ENCODE peak calls at places on chromosomes 7 and 10, in four cellular contexts. One of them, this sample, is unnamed.

GRCh38 chr10:99234067-99234738 is 1.4 kb downstream of the HPSE2 start:
- DNase-seq in body of pancreas: peak; percentile 11
- DNase-seq in SJSA1: no peak
- DNase-seq in right lobe of liver: peak; percentile 75
- DNase-seq in this sample: no peak

GRCh38 chr10:110077436-110078120 is 69.8 kb downstream of the ADD3 start:
- DNase-seq in body of pancreas: no peak
- DNase-seq in SJSA1: no peak
- DNase-seq in right lobe of liver: no peak
- DNase-seq in this sample: no peak

GRCh38 chr10:62653254-62653653 is 151.3 kb upstream of the ADO start:
- DNase-seq in body of pancreas: no peak
- DNase-seq in SJSA1: no peak
- DNase-seq in right lobe of liver: no peak
- DNase-seq in this sample: no peak

GRCh38 chr7:32879460-32879859 is 12.1 kb downstream of the KBTBD2 start:
- DNase-seq in body of pancreas: no peak
- DNase-seq in SJSA1: no peak
- DNase-seq in right lobe of liver: no peak
- DNase-seq in this sample: no peak

GRCh38 chr10:115580239-115580638 is 487.1 kb downstream of the ATRNL1 start:
- DNase-seq in body of pancreas: no peak
- DNase-seq in SJSA1: no peak
- DNase-seq in right lobe of liver: no peak
- DNase-seq in this sample: no peak

GRCh38 chr10:74799840-74800239 is 26.6 kb upstream of the KAT6B start:
- DNase-seq in body of pancreas: no peak
- DNase-seq in SJSA1: peak; percentile 59
- DNase-seq in right lobe of liver: no peak
- DNase-seq in this sample: no peak

GRCh38 chr10:273088-273487 is 137.8 kb downstream of the ZMYND11 start:
- DNase-seq in body of pancreas: no peak
- DNase-seq in SJSA1: no peak
- DNase-seq in right lobe of liver: no peak
- DNase-seq in this sample: no peak

GRCh38 chr7:21253740-21254687 is 173.9 kb upstream of the SP4 start:
- DNase-seq in body of pancreas: peak; percentile 62
- DNase-seq in SJSA1: peak; percentile 46
- DNase-seq in right lobe of liver: peak; percentile 25
- DNase-seq in this sample: peak; percentile 88

GRCh38 chr10:51386248-51386885 is 312.1 kb downstream of the PRKG1 start:
- DNase-seq in body of pancreas: no peak
- DNase-seq in SJSA1: no peak
- DNase-seq in right lobe of liver: no peak
- DNase-seq in this sample: no peak

GRCh38 chr10:132543916-132544743 is 6.5 kb downstream of the INPP5A start:
- DNase-seq in body of pancreas: peak; percentile 8
- DNase-seq in SJSA1: no peak
- DNase-seq in right lobe of liver: no peak
- DNase-seq in this sample: no peak

GRCh38 chr7:96415293-96415940 is 93.5 kb upstream of the SLC25A13 start:
- DNase-seq in body of pancreas: no peak
- DNase-seq in SJSA1: no peak
- DNase-seq in right lobe of liver: peak; percentile 83
- DNase-seq in this sample: peak; percentile 33

GRCh38 chr7:92735707-92736106 is 100.7 kb downstream of the CDK6 start:
- DNase-seq in body of pancreas: no peak
- DNase-seq in SJSA1: no peak
- DNase-seq in right lobe of liver: no peak
- DNase-seq in this sample: no peak

GRCh38 chr7:84144935-84145334 is 49.7 kb downstream of the SEMA3A start:
- DNase-seq in body of pancreas: no peak
- DNase-seq in SJSA1: no peak
- DNase-seq in right lobe of liver: no peak
- DNase-seq in this sample: no peak

GRCh38 chr7:112205348-112206237 is 606 bp downstream of the DOCK4 start:
- DNase-seq in body of pancreas: peak; percentile 57
- DNase-seq in SJSA1: no peak
- DNase-seq in right lobe of liver: peak; percentile 71
- DNase-seq in this sample: peak; percentile 67

GRCh38 chr10:63738410-63738809 is 217.2 kb downstream of the REEP3 start:
- DNase-seq in body of pancreas: no peak
- DNase-seq in SJSA1: no peak
- DNase-seq in right lobe of liver: peak; percentile 62
- DNase-seq in this sample: peak; percentile 26

GRCh38 chr10:80684217-80684616 is 146.5 kb downstream of the SH2D4B start:
- DNase-seq in body of pancreas: no peak
- DNase-seq in SJSA1: no peak
- DNase-seq in right lobe of liver: no peak
- DNase-seq in this sample: peak; percentile 56

GRCh38 chr10:48555310-48556042 is 49.4 kb downstream of the ARHGAP22 start:
- DNase-seq in body of pancreas: no peak
- DNase-seq in SJSA1: no peak
- DNase-seq in right lobe of liver: no peak
- DNase-seq in this sample: no peak

GRCh38 chr7:3439333-3440030 is 138.4 kb downstream of the SDK1 start:
- DNase-seq in body of pancreas: no peak
- DNase-seq in SJSA1: peak; percentile 59
- DNase-seq in right lobe of liver: no peak
- DNase-seq in this sample: peak; percentile 52

GRCh38 chr7:129739427-129739826 is 127.9 kb downstream of the NRF1 start:
- DNase-seq in body of pancreas: peak; percentile 40
- DNase-seq in SJSA1: no peak
- DNase-seq in right lobe of liver: no peak
- DNase-seq in this sample: no peak

GRCh38 chr10:130169136-130169888 is 33.1 kb downstream of the GLRX3 start:
- DNase-seq in body of pancreas: no peak
- DNase-seq in SJSA1: no peak
- DNase-seq in right lobe of liver: no peak
- DNase-seq in this sample: no peak

GRCh38 chr7:111958889-111959288 is 247.3 kb downstream of the DOCK4 start:
- DNase-seq in body of pancreas: no peak
- DNase-seq in SJSA1: no peak
- DNase-seq in right lobe of liver: no peak
- DNase-seq in this sample: peak; percentile 70

GRCh38 chr7:38775503-38775902 is 133.5 kb downstream of the VPS41 start:
- DNase-seq in body of pancreas: no peak
- DNase-seq in SJSA1: no peak
- DNase-seq in right lobe of liver: no peak
- DNase-seq in this sample: no peak

GRCh38 chr7:142018154-142018553 is 22.5 kb downstream of the MGAM start:
- DNase-seq in body of pancreas: no peak
- DNase-seq in SJSA1: no peak
- DNase-seq in right lobe of liver: no peak
- DNase-seq in this sample: no peak

GRCh38 chr10:43235070-43235900 is 31.6 kb downstream of the RASGEF1A start:
- DNase-seq in body of pancreas: peak; percentile 8
- DNase-seq in SJSA1: peak; percentile 29
- DNase-seq in right lobe of liver: peak; percentile 10
- DNase-seq in this sample: no peak

GRCh38 chr10:103192089-103192450 is 1.0 kb downstream of the NT5C2 start:
- DNase-seq in body of pancreas: no peak
- DNase-seq in SJSA1: no peak
- DNase-seq in right lobe of liver: no peak
- DNase-seq in this sample: peak; percentile 25

GRCh38 chr7:55969391-55969790 is 5.0 kb downstream of the NIPSNAP2 start:
- DNase-seq in body of pancreas: no peak
- DNase-seq in SJSA1: no peak
- DNase-seq in right lobe of liver: no peak
- DNase-seq in this sample: no peak

GRCh38 chr7:73741600-73741999 is 3.0 kb upstream of the ABHD11 start:
- DNase-seq in body of pancreas: no peak
- DNase-seq in SJSA1: no peak
- DNase-seq in right lobe of liver: no peak
- DNase-seq in this sample: peak; percentile 50

GRCh38 chr7:159030490-159031134 is 114.1 kb downstream of the VIPR2 start:
- DNase-seq in body of pancreas: peak; percentile 64
- DNase-seq in SJSA1: peak; percentile 45
- DNase-seq in right lobe of liver: peak; percentile 52
- DNase-seq in this sample: no peak

GRCh38 chr10:1100143-1100542 is 44.0 kb downstream of the WDR37 start:
- DNase-seq in body of pancreas: no peak
- DNase-seq in SJSA1: no peak
- DNase-seq in right lobe of liver: no peak
- DNase-seq in this sample: no peak

GRCh38 chr10:123390874-123391273 is 236.7 kb downstream of the BUB3 start:
- DNase-seq in body of pancreas: no peak
- DNase-seq in SJSA1: no peak
- DNase-seq in right lobe of liver: no peak
- DNase-seq in this sample: no peak

GRCh38 chr7:75725306-75725705 is 13.4 kb downstream of the HIP1 start:
- DNase-seq in body of pancreas: no peak
- DNase-seq in SJSA1: no peak
- DNase-seq in right lobe of liver: no peak
- DNase-seq in this sample: no peak

GRCh38 chr10:27100800-27101347 is 580 bp upstream of the ANKRD26 start:
- DNase-seq in body of pancreas: peak; percentile 12
- DNase-seq in SJSA1: no peak
- DNase-seq in right lobe of liver: no peak
- DNase-seq in this sample: no peak

GRCh38 chr7:134589491-134589941 is 40.6 kb downstream of the AKR1B15 start:
- DNase-seq in body of pancreas: no peak
- DNase-seq in SJSA1: no peak
- DNase-seq in right lobe of liver: peak; percentile 29
- DNase-seq in this sample: no peak

GRCh38 chr7:79709574-79710409 is 256.3 kb upstream of the MAGI2 start:
- DNase-seq in body of pancreas: no peak
- DNase-seq in SJSA1: no peak
- DNase-seq in right lobe of liver: no peak
- DNase-seq in this sample: no peak

GRCh38 chr10:49700211-49700610 is 20.8 kb downstream of the C10orf53 start:
- DNase-seq in body of pancreas: no peak
- DNase-seq in SJSA1: no peak
- DNase-seq in right lobe of liver: no peak
- DNase-seq in this sample: no peak

GRCh38 chr7:11760372-11760771 is 71.6 kb downstream of the THSD7A start:
- DNase-seq in body of pancreas: no peak
- DNase-seq in SJSA1: no peak
- DNase-seq in right lobe of liver: no peak
- DNase-seq in this sample: peak; percentile 74

GRCh38 chr7:127525866-127526456 is 59.4 kb downstream of the GCC1 start:
- DNase-seq in body of pancreas: no peak
- DNase-seq in SJSA1: no peak
- DNase-seq in right lobe of liver: no peak
- DNase-seq in this sample: no peak

GRCh38 chr7:158740657-158741293 is 36.2 kb upstream of the NCAPG2 start:
- DNase-seq in body of pancreas: no peak
- DNase-seq in SJSA1: peak; percentile 64
- DNase-seq in right lobe of liver: peak; percentile 39
- DNase-seq in this sample: no peak

GRCh38 chr7:101121996-101122932 is 4.6 kb upstream of the SERPINE1 start:
- DNase-seq in body of pancreas: peak; percentile 55
- DNase-seq in SJSA1: peak; percentile 98
- DNase-seq in right lobe of liver: peak; percentile 59
- DNase-seq in this sample: peak; percentile 86

DNA sequence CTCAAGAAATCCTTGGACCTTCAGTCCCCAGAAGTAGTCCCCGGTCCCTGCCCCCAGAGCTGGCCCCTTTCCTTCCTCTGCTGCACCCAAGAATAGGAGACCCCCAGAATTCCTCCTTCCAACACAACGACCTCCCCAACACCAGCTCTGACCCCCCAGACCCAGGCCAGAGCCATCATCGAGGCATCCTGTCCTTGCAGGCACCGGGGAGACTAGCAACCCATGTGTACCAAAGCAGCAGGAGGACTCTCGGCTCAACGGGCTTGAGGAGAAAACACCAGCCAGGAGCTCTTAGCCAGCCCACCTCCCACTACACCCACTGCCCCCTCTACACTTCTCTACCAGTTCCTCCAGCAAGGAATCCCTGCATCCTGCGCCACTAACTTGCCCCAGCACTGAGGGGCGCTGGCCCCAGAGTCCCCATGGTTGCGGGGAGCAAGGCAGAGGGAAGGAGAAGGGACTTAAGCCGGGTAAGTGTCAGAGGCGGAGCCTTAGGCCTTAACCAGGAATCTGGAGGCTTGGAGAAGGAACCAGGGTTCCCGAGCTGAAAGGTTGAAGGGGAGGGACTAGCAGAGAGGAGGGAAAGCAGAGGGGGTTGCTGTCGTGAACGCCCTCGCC is 3.9 kb downstream of the GRID1 start:
- DNase-seq in body of pancreas: peak; percentile 3
- DNase-seq in SJSA1: no peak
- DNase-seq in right lobe of liver: no peak
- DNase-seq in this sample: no peak
- H3K4me3 ChIP-seq in body of pancreas: no peak overlapping the region
- H3K4me3 ChIP-seq in SJSA1: no peak overlapping the region
- H3K4me3 ChIP-seq in right lobe of liver: no peak overlapping the region
- H3K4me3 ChIP-seq in this sample: no peak overlapping the region

GRCh38 chr10:126892150-126892872 is 12.9 kb upstream of the DOCK1 start:
- DNase-seq in body of pancreas: no peak
- DNase-seq in SJSA1: no peak
- DNase-seq in right lobe of liver: no peak
- DNase-seq in this sample: no peak
- H3K4me3 ChIP-seq in body of pancreas: no peak overlapping the region
- H3K4me3 ChIP-seq in SJSA1: no peak overlapping the region
- H3K4me3 ChIP-seq in right lobe of liver: no peak overlapping the region
- H3K4me3 ChIP-seq in this sample: no peak overlapping the region

GRCh38 chr7:130843703-130844102 is 109.7 kb upstream of the KLF14 start:
- DNase-seq in body of pancreas: no peak
- DNase-seq in SJSA1: no peak
- DNase-seq in right lobe of liver: no peak
- DNase-seq in this sample: no peak
- H3K4me3 ChIP-seq in body of pancreas: no peak overlapping the region
- H3K4me3 ChIP-seq in SJSA1: no peak overlapping the region
- H3K4me3 ChIP-seq in right lobe of liver: no peak overlapping the region
- H3K4me3 ChIP-seq in this sample: no peak overlapping the region

GRCh38 chr10:78894841-78895195 is 173.9 kb upstream of the ZMIZ1 start:
- DNase-seq in body of pancreas: no peak
- DNase-seq in SJSA1: no peak
- DNase-seq in right lobe of liver: no peak
- DNase-seq in this sample: no peak

GRCh38 chr10:78893217-78893616 is 175.5 kb upstream of the ZMIZ1 start:
- DNase-seq in body of pancreas: no peak
- DNase-seq in SJSA1: no peak
- DNase-seq in right lobe of liver: no peak
- DNase-seq in this sample: no peak

GRCh38 chr10:78894089-78894840 is 174.5 kb upstream of the ZMIZ1 start:
- DNase-seq in body of pancreas: no peak
- DNase-seq in SJSA1: no peak
- DNase-seq in right lobe of liver: no peak
- DNase-seq in this sample: no peak

GRCh38 chr10:78896169-78896931 is 172.4 kb upstream of the ZMIZ1 start:
- DNase-seq in body of pancreas: no peak
- DNase-seq in SJSA1: no peak
- DNase-seq in right lobe of liver: peak; percentile 52
- DNase-seq in this sample: no peak

DNA sequence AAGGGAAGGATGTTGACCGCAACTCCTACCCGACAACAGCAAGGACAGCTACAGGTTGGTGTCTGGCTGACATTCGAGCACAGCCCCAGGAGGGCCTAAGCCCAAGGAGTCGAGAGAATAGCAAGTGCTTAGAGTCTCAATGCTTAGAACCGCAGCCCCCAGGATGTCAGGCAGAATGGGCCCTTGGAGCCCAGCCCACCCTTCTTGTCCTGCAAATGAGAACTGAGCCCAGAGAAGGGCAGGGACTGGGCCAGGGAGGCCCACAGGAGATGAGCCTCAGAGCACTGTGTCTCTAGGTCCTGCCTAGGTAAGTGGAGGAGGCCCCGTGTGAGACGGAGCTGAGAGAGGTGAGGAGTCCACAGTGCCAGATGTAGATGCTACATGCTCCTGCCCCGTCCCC is 173.3 kb upstream of the ZMIZ1 start:
- DNase-seq in body of pancreas: no peak
- DNase-seq in SJSA1: no peak
- DNase-seq in right lobe of liver: no peak
- DNase-seq in this sample: no peak
- H3K4me3 ChIP-seq in body of pancreas: no peak overlapping the region
- H3K4me3 ChIP-seq in SJSA1: no peak overlapping the region
- H3K4me3 ChIP-seq in right lobe of liver: no peak overlapping the region
- H3K4me3 ChIP-seq in this sample: no peak overlapping the region

This sample was measured in SJCRH30.